ENCODE peak calls at places on chromosomes 4 and X, in ten cellular contexts. Q, C, N, O, L, S, J, X, W and D are unnamed samples.

GRCh38 chrX:68511255-68511654 is 12.4 kb downstream of the YIPF6 start:
- DNase-seq in Q (peak; percentile 32), C (peak; percentile 26), N (peak; percentile 48), O (peak; percentile 14), L (peak; percentile 61), S (no peak), J (no peak), X (peak; percentile 52), W (no peak), D (peak; percentile 20)

GRCh38 chr4:5814421-5814820 is 78.5 kb downstream of the CRMP1 start:
- DNase-seq in Q (no peak), C (no peak), N (no peak), O (no peak), L (no peak), S (no peak), J (no peak), X (no peak), W (no peak), D (no peak)

GRCh38 chr4:173074501-173074946 is 94.1 kb upstream of the GALNT7 start:
- DNase-seq in Q (peak; percentile 95), C (no peak), N (peak; percentile 83), O (no peak), L (peak; percentile 50), S (no peak), J (no peak), X (peak; percentile 90), W (no peak), D (peak; percentile 89)

GRCh38 chr4:30396772-30397475 is 323.2 kb upstream of the PCDH7 start:
- DNase-seq in Q (no peak), C (no peak), N (peak; percentile 29), O (no peak), L (peak; percentile 19), S (no peak), J (no peak), X (peak; percentile 22), W (no peak), D (peak; percentile 54)

GRCh38 chr4:107896651-107897050 is 34.7 kb upstream of the CYP2U1 start:
- DNase-seq in Q (no peak), C (no peak), N (no peak), O (no peak), L (no peak), S (no peak), J (no peak), X (no peak), W (no peak), D (no peak)

GRCh38 chrX:154354516-154354915 is 19.9 kb downstream of the FLNA start:
- DNase-seq in Q (no peak), C (no peak), N (no peak), O (no peak), L (no peak), S (no peak), J (no peak), X (no peak), W (no peak), D (no peak)

GRCh38 chr4:157172011-157172410 is 48.5 kb upstream of the GRIA2 start:
- DNase-seq in Q (no peak), C (no peak), N (peak; percentile 22), O (no peak), L (peak; percentile 28), S (no peak), J (no peak), X (no peak), W (no peak), D (peak; percentile 23)

GRCh38 chr4:185902654-185903053 is 90.7 kb upstream of the SORBS2 start:
- DNase-seq in Q (peak; percentile 5), C (no peak), N (no peak), O (no peak), L (no peak), S (no peak), J (no peak), X (no peak), W (no peak), D (peak; percentile 12)

GRCh38 chr4:3491681-3492405 is 28.7 kb downstream of the DOK7 start:
- DNase-seq in Q (no peak), C (no peak), N (peak; percentile 29), O (no peak), L (no peak), S (no peak), J (no peak), X (peak; percentile 51), W (no peak), D (peak; percentile 41)

GRCh38 chrX:108464604-108465003 is 25.0 kb downstream of the COL4A5 start:
- DNase-seq in Q (no peak), C (no peak), N (no peak), O (no peak), L (no peak), S (no peak), J (no peak), X (no peak), W (no peak), D (peak; percentile 81)

GRCh38 chrX:108473979-108474378 is 34.3 kb downstream of the COL4A5 start:
- DNase-seq in Q (no peak), C (no peak), N (no peak), O (no peak), L (no peak), S (no peak), J (no peak), X (no peak), W (no peak), D (no peak)

DNA sequence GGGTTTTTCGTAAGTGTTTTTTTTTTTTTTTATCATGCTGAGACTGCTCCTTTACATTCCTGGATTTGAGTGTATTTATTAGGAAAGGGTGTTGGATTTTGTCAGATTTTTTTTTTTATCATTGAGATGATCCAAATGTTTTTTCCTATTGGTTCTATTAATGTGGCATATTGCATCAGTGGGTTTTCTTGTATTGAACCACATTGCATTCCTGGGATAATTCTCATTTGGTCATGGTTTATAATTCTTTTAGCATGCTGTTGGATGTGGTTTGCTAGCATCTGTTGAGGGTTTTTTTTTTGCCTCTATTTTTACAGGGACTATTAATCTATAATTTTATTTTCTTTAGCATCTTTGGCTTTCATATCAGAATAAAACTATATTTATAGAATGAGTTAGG is 28.8 kb downstream of the COL4A5 start:
- DNase-seq in Q (no peak), C (no peak), N (peak; percentile 51), O (no peak), L (no peak), S (no peak), J (no peak), X (peak; percentile 29), W (no peak), D (peak; percentile 74)
- H3K4me1 ChIP-seq in Q (no peaks in the 10 kb centered on the region), C (no peaks in the 10 kb centered on the region), N (no peaks in the 10 kb centered on the region), O (no peaks in the 10 kb centered on the region), L (no peaks in the 10 kb centered on the region), S (no peaks in the 10 kb centered on the region), J (no peaks in the 10 kb centered on the region), X (no peaks in the 10 kb centered on the region), W (no peaks in the 10 kb centered on the region), D (no peaks in the 10 kb centered on the region)

GRCh38 chr4:85760521-85760920 is 285.6 kb downstream of the ARHGAP24 start:
- DNase-seq in Q (no peak), C (no peak), N (peak; percentile 41), O (no peak), L (no peak), S (no peak), J (no peak), X (no peak), W (no peak), D (no peak)
- H3K27ac ChIP-seq in Q (no peak overlapping the region), C (no peak overlapping the region), N (no peak overlapping the region), O (no peak overlapping the region), L (no peak overlapping the region), S (peak overlapping the region; percentile 60), J (peak overlapping the region; percentile 72), X (no peak overlapping the region), W (no peak overlapping the region), D (no peak overlapping the region)

DNA sequence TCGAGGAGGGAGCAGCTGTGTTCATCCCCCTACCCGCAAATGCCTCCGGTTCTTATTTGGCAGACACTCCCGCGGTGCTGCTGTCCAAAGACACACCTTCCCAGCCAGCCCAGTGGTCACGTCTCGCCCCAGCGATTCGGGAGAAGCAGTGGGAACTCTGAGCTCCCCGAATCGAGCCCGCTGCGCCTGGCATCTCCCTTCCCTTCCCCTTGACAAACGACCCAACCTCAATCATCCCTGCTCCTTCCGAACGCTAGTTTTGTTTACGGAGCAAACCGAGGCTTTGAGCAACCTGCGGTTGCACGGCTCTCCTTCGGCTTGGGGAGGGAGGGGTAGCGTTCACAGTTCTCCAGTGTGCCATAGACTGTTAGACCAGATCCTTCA is 299 bp upstream of the FRMPD4 start:
- DNase-seq in Q (peak; percentile 14), C (no peak), N (no peak), O (no peak), L (no peak), S (no peak), J (no peak), X (no peak), W (no peak), D (peak; percentile 9)
- H3K4me3 ChIP-seq in Q (peak overlapping the region; percentile 56), C (peak overlapping the region; percentile 46), N (peak overlapping the region; percentile 44), O (no peak overlapping the region), L (no peak overlapping the region), S (peak overlapping the region; percentile 37), J (peak overlapping the region; percentile 40), X (peak overlapping the region; percentile 54), W (no peak overlapping the region), D (peak overlapping the region; percentile 41)

DNA sequence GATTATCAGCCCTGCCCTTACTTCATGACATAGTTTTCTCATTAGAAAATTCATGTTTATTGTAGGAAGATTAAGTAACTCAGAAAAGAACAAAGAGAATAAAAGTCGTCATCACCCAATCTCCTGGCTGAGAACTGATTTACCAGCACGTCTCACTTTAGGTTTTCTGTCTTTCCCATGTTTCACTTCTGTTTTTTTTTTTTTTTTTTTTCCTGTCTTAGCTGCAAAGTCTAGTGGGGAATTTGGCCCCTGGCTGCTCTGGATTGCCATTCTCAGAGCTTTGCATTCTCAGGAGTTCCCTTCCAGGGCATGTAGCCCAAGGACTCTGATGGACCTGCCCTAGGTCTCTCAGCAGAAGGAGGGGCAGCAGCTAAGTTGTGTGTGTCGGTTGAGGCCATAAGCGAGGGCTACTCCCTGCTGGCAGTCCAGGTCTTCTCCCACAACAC is 57.8 kb downstream of the TMEM131L start:
- DNase-seq in Q (peak; percentile 9), C (no peak), N (no peak), O (no peak), L (no peak), S (no peak), J (no peak), X (no peak), W (no peak), D (no peak)
- H3K4me1 ChIP-seq in Q (no peaks in the 10 kb centered on the region), C (peaks cover 20% of the 10 kb centered on the region), N (no peaks in the 10 kb centered on the region), O (peaks cover 93% of the 10 kb centered on the region), L (peaks cover 35% of the 10 kb centered on the region), S (peaks cover 62% of the 10 kb centered on the region), J (no peaks in the 10 kb centered on the region), X (peaks cover 2% of the 10 kb centered on the region), W (peaks cover 26% of the 10 kb centered on the region), D (no peaks in the 10 kb centered on the region)

DNA sequence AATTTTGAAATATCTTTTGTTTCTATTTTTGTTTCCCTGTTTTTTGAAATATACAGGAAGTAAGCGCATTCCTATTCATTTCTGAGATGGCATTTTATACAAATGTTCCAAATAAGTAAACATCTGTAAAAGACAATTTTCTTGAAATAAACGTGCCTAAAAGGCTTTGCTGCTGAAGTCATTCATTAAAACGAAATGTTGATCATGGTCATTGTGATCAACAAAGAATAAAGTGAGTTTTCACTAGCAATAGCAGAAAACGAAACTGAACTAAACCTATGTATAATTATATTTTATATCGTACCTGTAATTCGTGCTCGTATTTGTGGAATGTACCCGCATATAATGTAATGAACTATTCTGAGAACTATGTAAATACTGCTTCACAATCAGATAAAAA is 221.2 kb downstream of the MGST2 start:
- DNase-seq in Q (no peak), C (no peak), N (no peak), O (no peak), L (no peak), S (no peak), J (no peak), X (no peak), W (no peak), D (no peak)
- H3K27ac ChIP-seq in Q (peak overlapping the region; percentile 83), C (no peak overlapping the region), N (peak overlapping the region; percentile 20), O (no peak overlapping the region), L (no peak overlapping the region), S (peak overlapping the region; percentile 70), J (no peak overlapping the region), X (no peak overlapping the region), W (no peak overlapping the region), D (peak overlapping the region; percentile 3)